ENCODE peak calls at places on chromosomes 5 and 9, in four cellular contexts. Q, J, O and K are unnamed samples.

GRCh38 chr5:10289353-10289752 is 18.3 kb downstream of the CMBL start:
- DNase-seq in Q (no peak), J (no peak), O (no peak), K (no peak)

GRCh38 chr5:155953335-155953734 is 373.6 kb upstream of the SGCD start:
- DNase-seq in J (no peak), Q (no peak), O (no peak), K (no peak)

GRCh38 chr5:142881076-142881466 is 110.9 kb downstream of the ARHGAP26 start:
- DNase-seq in J (no peak), Q (no peak), O (peak), K (peak)

GRCh38 chr9:91426123-91426745 is 2.6 kb upstream of the NFIL3 start:
- DNase-seq in J (no peak), O (no peak), Q (peak), K (peak)

GRCh38 chr9:124209279-124209678 is 48.5 kb upstream of the NEK6 start:
- DNase-seq in Q (peak), O (no peak), J (no peak), K (no peak)

GRCh38 chr9:113656771-113657670 is 193.5 kb downstream of the RGS3 start:
- DNase-seq in O (no peak), Q (no peak), J (no peak), K (no peak)

GRCh38 chr5:169798906-169799660 is 162.0 kb downstream of the DOCK2 start:
- DNase-seq in O (no peak), Q (no peak), J (no peak), K (no peak)

GRCh38 chr5:134271059-134271458 is 45.2 kb upstream of the PPP2CA start:
- DNase-seq in O (no peak), J (no peak), Q (no peak), K (no peak)

GRCh38 chr9:116572095-116572748 is 114.9 kb upstream of the TRIM32 start:
- DNase-seq in J (no peak), O (peak), Q (peak), K (peak)

GRCh38 chr5:65338606-65339151 is 143.0 kb downstream of the ADAMTS6 start:
- DNase-seq in J (no peak), O (no peak), Q (no peak), K (no peak)
- TF ChIP-seq SPI1 in J (no peak), O (no peak), Q (no peak), K (no peak)

GRCh38 chr9:79189511-79189924 is 382.2 kb upstream of the TLE4 start:
- DNase-seq in J (no peak), O (no peak), Q (no peak), K (no peak)
- TF ChIP-seq SPI1 in J (no peak), O (no peak), Q (no peak), K (no peak)

GRCh38 chr9:97468658-97469448 is 32.6 kb upstream of the TMOD1 start:
- DNase-seq in O (peak), Q (peak), J (peak), K (no peak)
- TF ChIP-seq SPI1 in O (no peak), Q (no peak), J (peak), K (no peak)

GRCh38 chr9:3517377-3518048 is 8.3 kb downstream of the RFX3 start:
- DNase-seq in O (no peak), J (no peak), Q (no peak), K (no peak)
- TF ChIP-seq SPI1 in O (no peak), J (no peak), Q (no peak), K (no peak)

DNA sequence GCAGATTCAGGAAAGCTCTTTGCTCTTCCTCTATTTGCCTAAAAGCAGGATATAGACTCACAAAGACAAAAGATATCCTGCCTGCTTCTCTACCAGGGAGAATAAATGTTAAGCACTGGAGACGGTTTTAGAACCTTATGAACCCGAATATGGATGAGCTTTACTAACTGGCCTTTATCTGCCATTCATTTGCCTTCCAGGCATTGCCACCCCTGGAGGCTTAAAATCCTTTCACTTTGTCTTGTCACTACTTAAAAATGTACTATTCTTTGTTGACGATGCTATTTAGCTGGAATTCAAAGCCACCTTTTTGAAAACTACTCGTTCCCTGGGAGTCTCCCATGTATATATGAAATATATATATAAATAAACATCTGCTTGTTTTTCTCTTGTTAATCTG is 23.2 kb upstream of the LVRN start:
- DNase-seq in O (no peak), J (no peak), Q (no peak), K (no peak)
- TF ChIP-seq SPI1 in O (no peak), J (no peak), Q (no peak), K (no peak)

GRCh38 chr5:150485770-150486401 is 22.0 kb upstream of the NDST1 start:
- DNase-seq in J (no peak), O (peak), Q (peak), K (peak)
- TF ChIP-seq SPI1 in J (no peak), O (no peak), Q (no peak), K (no peak)

GRCh38 chr9:135340726-135341475 is 138.7 kb upstream of the PPP1R26 start:
- DNase-seq in J (no peak), O (no peak), Q (no peak), K (no peak)

GRCh38 chr9:135343136-135343535 is 136.4 kb upstream of the PPP1R26 start:
- DNase-seq in J (no peak), O (no peak), Q (no peak), K (no peak)

GRCh38 chr9:135340143-135340655 is 139.4 kb upstream of the PPP1R26 start:
- DNase-seq in Q (no peak), O (no peak), J (no peak), K (no peak)

GRCh38 chr9:135342206-135343130 is 137.1 kb upstream of the PPP1R26 start:
- DNase-seq in Q (no peak), O (no peak), J (no peak), K (no peak)

GRCh38 chr9:135341612-135342169 is 137.9 kb upstream of the PPP1R26 start:
- DNase-seq in O (no peak), Q (no peak), J (no peak), K (no peak)
- TF ChIP-seq SPI1 in O (no peak), Q (no peak), J (no peak), K (no peak)

GRCh38 chr9:97591535-97591934 is 41.6 kb downstream of the TSTD2 start:
- DNase-seq in Q (no peak), O (no peak), J (no peak), K (no peak)

GRCh38 chr9:97596906-97597305 is 36.3 kb downstream of the TSTD2 start:
- DNase-seq in O (no peak), Q (no peak), J (no peak), K (no peak)

GRCh38 chr9:97593960-97594359 is 39.2 kb downstream of the TSTD2 start:
- DNase-seq in J (no peak), Q (no peak), O (no peak), K (no peak)

GRCh38 chr9:97598461-97599288 is 34.5 kb downstream of the TSTD2 start:
- DNase-seq in O (peak), J (peak), Q (peak), K (peak)

DNA sequence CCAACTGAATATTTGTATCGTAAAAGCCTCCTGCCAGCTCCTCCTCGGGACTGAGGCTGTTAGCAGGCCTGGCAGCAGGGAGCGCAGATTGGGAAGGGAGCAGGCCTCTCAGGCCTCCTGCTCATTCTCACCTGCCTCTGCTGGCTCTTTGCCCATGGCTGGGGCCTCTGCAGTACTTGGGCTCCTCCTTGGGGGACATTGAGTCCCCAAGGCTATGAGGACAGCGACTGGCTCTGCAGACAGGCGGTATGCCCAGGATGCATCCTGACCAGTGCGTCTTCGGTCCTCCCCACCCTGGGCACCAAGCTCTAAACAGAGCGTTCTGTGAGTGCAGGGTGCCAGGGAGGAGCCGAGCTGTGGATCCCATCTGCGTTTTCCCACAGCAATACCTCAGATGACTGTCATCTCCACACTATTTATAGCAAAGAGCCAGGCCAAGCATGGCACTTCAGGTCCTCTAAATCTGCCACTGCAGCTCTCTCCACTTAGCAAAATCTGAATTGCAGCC is 38.7 kb downstream of the TSTD2 start:
- DNase-seq in O (no peak), Q (no peak), J (no peak), K (no peak)
- TF ChIP-seq SPI1 in O (no peak), Q (no peak), J (no peak), K (no peak)